ENCODE peak calls at places on chromosome 20, in six cellular contexts. G, K, Z, X, D and F are unnamed samples.

GRCh38 chr20:50151034-50151743 is 2.3 kb downstream of the PEDS1 start:
- DNase-seq in G (peak; percentile 60), K (no peak), Z (peak; percentile 87), X (peak; percentile 85), D (no peak), F (peak; percentile 47)

GRCh38 chr20:50111829-50112495 is 988 bp downstream of the UBE2V1 start:
- DNase-seq in G (no peak), K (no peak), Z (no peak), X (no peak), D (no peak), F (peak; percentile 34)

GRCh38 chr20:24783631-24784492 is 165.2 kb upstream of the CST7 start:
- DNase-seq in G (peak; percentile 61), K (peak; percentile 17), Z (no peak), X (peak; percentile 35), D (peak; percentile 87), F (no peak)

GRCh38 chr20:36461600-36462439 is 79.5 kb upstream of the MYL9 start:
- DNase-seq in G (peak; percentile 77), K (peak; percentile 83), Z (no peak), X (peak; percentile 38), D (no peak), F (peak; percentile 80)

GRCh38 chr20:57717797-57718196 is 8.0 kb upstream of the PMEPA1 start:
- DNase-seq in G (no peak), K (no peak), Z (peak; percentile 99), X (peak; percentile 99), D (no peak), F (peak; percentile 77)

GRCh38 chr20:4720977-4721349 is 746 bp upstream of the PRND start:
- DNase-seq in G (peak; percentile 29), K (peak; percentile 37), Z (no peak), X (no peak), D (no peak), F (no peak)

GRCh38 chr20:63947638-63948456 is 8.4 kb downstream of the UCKL1 start:
- DNase-seq in G (no peak), K (no peak), Z (no peak), X (no peak), D (no peak), F (no peak)

GRCh38 chr20:44398303-44398702 is 42.8 kb downstream of the HNF4A start:
- DNase-seq in G (no peak), K (no peak), Z (peak; percentile 89), X (peak; percentile 93), D (no peak), F (peak; percentile 91)

GRCh38 chr20:13554706-13555105 is 84.0 kb downstream of the TASP1 start:
- DNase-seq in G (no peak), K (no peak), Z (no peak), X (peak; percentile 91), D (no peak), F (peak; percentile 63)

GRCh38 chr20:50050214-50050613 is 62.7 kb downstream of the UBE2V1 start:
- DNase-seq in G (no peak), K (no peak), Z (no peak), X (no peak), D (no peak), F (no peak)

GRCh38 chr20:45433316-45433715 is 17.4 kb downstream of the PIGT start:
- DNase-seq in G (peak; percentile 60), K (no peak), Z (peak; percentile 21), X (no peak), D (no peak), F (peak; percentile 56)

GRCh38 chr20:34762031-34762555 is 57.9 kb downstream of the TP53INP2 start:
- DNase-seq in G (no peak), K (no peak), Z (no peak), X (no peak), D (no peak), F (no peak)

GRCh38 chr20:53751394-53752368 is 158.0 kb upstream of the ZNF217 start:
- DNase-seq in G (no peak), K (no peak), Z (no peak), X (peak; percentile 55), D (peak; percentile 72), F (peak; percentile 54)

GRCh38 chr20:38434310-38434741 is 802 bp downstream of the SNHG17 start:
- DNase-seq in G (peak; percentile 21), K (peak; percentile 42), Z (no peak), X (no peak), D (peak; percentile 35), F (peak; percentile 63)

GRCh38 chr20:44626278-44626677 is 25.2 kb downstream of the ADA start:
- DNase-seq in G (no peak), K (no peak), Z (no peak), X (no peak), D (no peak), F (no peak)

GRCh38 chr20:52552181-52552872 is 360.7 kb upstream of the ZFP64 start:
- DNase-seq in G (peak; percentile 38), K (no peak), Z (peak; percentile 46), X (peak; percentile 70), D (no peak), F (peak; percentile 84)

GRCh38 chr20:9506337-9506821 is 8.0 kb upstream of the LAMP5 start:
- DNase-seq in G (peak; percentile 36), K (no peak), Z (no peak), X (no peak), D (no peak), F (no peak)
- H2AFZ ChIP-seq in G (peak overlapping the region; percentile 94), K (peak overlapping the region; percentile 40), Z (no peak overlapping the region), X (no peak overlapping the region), D (no peak overlapping the region), F (peak overlapping the region; percentile 9)

GRCh38 chr20:17955302-17955701 is 13.3 kb downstream of the SNX5 start:
- DNase-seq in G (no peak), K (no peak), Z (no peak), X (no peak), D (no peak), F (no peak)
- H3F3A ChIP-seq in G (peaks cover 19% of the 10 kb centered on the region), K (peaks cover 8% of the 10 kb centered on the region), Z (peaks cover 39% of the 10 kb centered on the region), X (no peaks in the 10 kb centered on the region), D (peaks cover 33% of the 10 kb centered on the region), F (peaks cover 49% of the 10 kb centered on the region)

GRCh38 chr20:62551408-62552323 is 75.9 kb upstream of the GATA5 start:
- DNase-seq in G (peak; percentile 47), K (peak; percentile 38), Z (no peak), X (no peak), D (no peak), F (no peak)
- TF ChIP-seq EZH2 in G (no peak), K (peak; percentile 48), Z (peak; percentile 89), X (peak; percentile 3), D (peak; percentile 93), F (peak; percentile 34)

GRCh38 chr20:2521369-2522305 is 12.9 kb upstream of the ZNF343 start:
- DNase-seq in G (peak; percentile 76), K (peak; percentile 66), Z (no peak), X (peak; percentile 63), D (peak; percentile 55), F (peak; percentile 53)

GRCh38 chr20:2527762-2528161 is 8.6 kb upstream of the TMC2 start:
- DNase-seq in G (no peak), K (no peak), Z (no peak), X (no peak), D (no peak), F (no peak)

GRCh38 chr20:2520617-2521016 is 11.9 kb upstream of the ZNF343 start:
- DNase-seq in G (no peak), K (no peak), Z (no peak), X (no peak), D (no peak), F (no peak)

GRCh38 chr20:2524435-2525272 is 11.7 kb upstream of the TMC2 start:
- DNase-seq in G (peak; percentile 89), K (peak; percentile 89), Z (peak; percentile 44), X (peak; percentile 82), D (peak; percentile 86), F (peak; percentile 86)

GRCh38 chr20:2523919-2524434 is 12.4 kb upstream of the TMC2 start:
- DNase-seq in G (no peak), K (no peak), Z (no peak), X (no peak), D (no peak), F (no peak)
- H2AFZ ChIP-seq in G (peak overlapping the region; percentile 47), K (peak overlapping the region; percentile 99), Z (peak overlapping the region; percentile 99), X (peak overlapping the region; percentile 94), D (peak overlapping the region; percentile 92), F (peak overlapping the region; percentile 95)

DNA sequence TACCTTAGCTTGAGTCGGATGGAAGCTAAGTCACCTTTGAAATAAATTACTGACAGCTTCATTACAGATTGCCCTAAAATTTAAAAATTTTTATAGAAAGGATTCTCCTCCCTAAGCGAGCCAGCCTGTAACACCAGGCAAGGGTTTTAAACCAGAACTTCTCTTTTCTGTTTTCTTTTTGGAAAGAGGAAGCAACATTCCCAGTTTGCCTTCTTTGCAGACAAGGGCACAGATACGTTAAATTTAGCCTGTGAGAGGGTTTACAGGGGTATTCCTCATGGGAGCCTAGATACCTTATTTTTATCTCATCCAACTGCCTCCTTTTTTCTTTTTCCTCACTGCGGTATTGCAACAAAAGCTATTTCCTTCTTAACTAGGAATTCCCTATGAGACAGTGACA is 45.0 kb downstream of the GNAS start:
- DNase-seq in G (no peak), K (no peak), Z (no peak), X (no peak), D (no peak), F (no peak)
- H3F3A ChIP-seq in G (no peaks in the 10 kb centered on the region), K (peaks cover 67% of the 10 kb centered on the region), Z (peaks cover 46% of the 10 kb centered on the region), X (no peaks in the 10 kb centered on the region), D (peaks cover 15% of the 10 kb centered on the region), F (peaks cover 38% of the 10 kb centered on the region)